ENCODE peak calls at places on chromosome 4, in ten cellular contexts. One of them, this sample, is unnamed.

GRCh38 chr4:147842573-147842972 is 110.7 kb downstream of the ARHGAP10 start:
- DNase-seq in lower lobe of right lung: no peak
- DNase-seq in adrenal gland: no peak
- DNase-seq in K562: peak; percentile 17
- DNase-seq in OCI-LY7: no peak
- DNase-seq in astrocyte: peak; percentile 89
- DNase-seq in mucosa of descending colon: no peak
- DNase-seq in SK-N-SH: no peak
- DNase-seq in heart right ventricle: peak; percentile 74
- DNase-seq in transverse colon: no peak
- DNase-seq in this sample: peak; percentile 72

GRCh38 chr4:2930135-2930805 is 32.9 kb downstream of the NOP14 start:
- DNase-seq in lower lobe of right lung: peak; percentile 36
- DNase-seq in adrenal gland: peak; percentile 5
- DNase-seq in K562: no peak
- DNase-seq in OCI-LY7: no peak
- DNase-seq in astrocyte: no peak
- DNase-seq in mucosa of descending colon: peak; percentile 48
- DNase-seq in SK-N-SH: no peak
- DNase-seq in heart right ventricle: no peak
- DNase-seq in transverse colon: no peak
- DNase-seq in this sample: peak; percentile 15

GRCh38 chr4:152462715-152463114 is 73.2 kb downstream of the FBXW7 start:
- DNase-seq in lower lobe of right lung: no peak
- DNase-seq in adrenal gland: no peak
- DNase-seq in K562: no peak
- DNase-seq in OCI-LY7: no peak
- DNase-seq in astrocyte: peak; percentile 49
- DNase-seq in mucosa of descending colon: no peak
- DNase-seq in SK-N-SH: no peak
- DNase-seq in heart right ventricle: no peak
- DNase-seq in transverse colon: no peak
- DNase-seq in this sample: no peak

GRCh38 chr4:101970555-101970954 is 180.0 kb downstream of the BANK1 start:
- DNase-seq in lower lobe of right lung: no peak
- DNase-seq in adrenal gland: no peak
- DNase-seq in K562: no peak
- DNase-seq in OCI-LY7: no peak
- DNase-seq in astrocyte: no peak
- DNase-seq in mucosa of descending colon: no peak
- DNase-seq in SK-N-SH: no peak
- DNase-seq in heart right ventricle: no peak
- DNase-seq in transverse colon: no peak
- DNase-seq in this sample: no peak

GRCh38 chr4:61555789-61556188 is 355.7 kb downstream of the ADGRL3 start:
- DNase-seq in lower lobe of right lung: no peak
- DNase-seq in adrenal gland: peak; percentile 73
- DNase-seq in K562: no peak
- DNase-seq in OCI-LY7: no peak
- DNase-seq in astrocyte: peak; percentile 84
- DNase-seq in mucosa of descending colon: no peak
- DNase-seq in SK-N-SH: no peak
- DNase-seq in heart right ventricle: peak; percentile 7
- DNase-seq in transverse colon: peak; percentile 22
- DNase-seq in this sample: no peak

GRCh38 chr4:99087887-99088484 is 602 bp downstream of the ADH5 start:
- DNase-seq in lower lobe of right lung: peak; percentile 77
- DNase-seq in adrenal gland: peak; percentile 79
- DNase-seq in K562: peak; percentile 34
- DNase-seq in OCI-LY7: peak; percentile 52
- DNase-seq in astrocyte: peak; percentile 63
- DNase-seq in mucosa of descending colon: peak; percentile 63
- DNase-seq in SK-N-SH: peak; percentile 39
- DNase-seq in heart right ventricle: peak; percentile 49
- DNase-seq in transverse colon: peak; percentile 69
- DNase-seq in this sample: peak; percentile 60

GRCh38 chr4:77800077-77800476 is 19.1 kb downstream of the CNOT6L start:
- DNase-seq in lower lobe of right lung: no peak
- DNase-seq in adrenal gland: no peak
- DNase-seq in K562: no peak
- DNase-seq in OCI-LY7: no peak
- DNase-seq in astrocyte: no peak
- DNase-seq in mucosa of descending colon: no peak
- DNase-seq in SK-N-SH: no peak
- DNase-seq in heart right ventricle: no peak
- DNase-seq in transverse colon: no peak
- DNase-seq in this sample: no peak

GRCh38 chr4:52951016-52951415 is 88.9 kb downstream of the RASL11B start:
- DNase-seq in lower lobe of right lung: no peak
- DNase-seq in adrenal gland: no peak
- DNase-seq in K562: no peak
- DNase-seq in OCI-LY7: no peak
- DNase-seq in astrocyte: no peak
- DNase-seq in mucosa of descending colon: no peak
- DNase-seq in SK-N-SH: no peak
- DNase-seq in heart right ventricle: no peak
- DNase-seq in transverse colon: no peak
- DNase-seq in this sample: no peak

GRCh38 chr4:108547682-108548081 is 72.7 kb upstream of the RPL34 start:
- DNase-seq in lower lobe of right lung: no peak
- DNase-seq in adrenal gland: no peak
- DNase-seq in K562: no peak
- DNase-seq in OCI-LY7: no peak
- DNase-seq in astrocyte: no peak
- DNase-seq in mucosa of descending colon: no peak
- DNase-seq in SK-N-SH: no peak
- DNase-seq in heart right ventricle: no peak
- DNase-seq in transverse colon: no peak
- DNase-seq in this sample: no peak
- TF ChIP-seq CTCF in lower lobe of right lung: no peak
- TF ChIP-seq CTCF in adrenal gland: no peak
- TF ChIP-seq CTCF in K562: no peak
- TF ChIP-seq CTCF in OCI-LY7: no peak
- TF ChIP-seq CTCF in astrocyte: no peak
- TF ChIP-seq CTCF in mucosa of descending colon: no peak
- TF ChIP-seq CTCF in SK-N-SH: no peak
- TF ChIP-seq CTCF in heart right ventricle: no peak
- TF ChIP-seq CTCF in transverse colon: no peak
- TF ChIP-seq CTCF in this sample: no peak

GRCh38 chr4:1210971-1211370 is 38.0 kb downstream of the CTBP1 start:
- DNase-seq in lower lobe of right lung: peak; percentile 47
- DNase-seq in adrenal gland: no peak
- DNase-seq in K562: no peak
- DNase-seq in OCI-LY7: no peak
- DNase-seq in astrocyte: no peak
- DNase-seq in mucosa of descending colon: peak; percentile 53
- DNase-seq in SK-N-SH: no peak
- DNase-seq in heart right ventricle: no peak
- DNase-seq in transverse colon: peak; percentile 10
- DNase-seq in this sample: peak; percentile 14
- H3K4me1 ChIP-seq in lower lobe of right lung: peaks cover 65% of the 10 kb centered on the region
- H3K4me1 ChIP-seq in adrenal gland: peaks cover 45% of the 10 kb centered on the region
- H3K4me1 ChIP-seq in K562: no peaks in the 10 kb centered on the region
- H3K4me1 ChIP-seq in OCI-LY7: peaks cover 21% of the 10 kb centered on the region
- H3K4me1 ChIP-seq in astrocyte: peaks cover 17% of the 10 kb centered on the region
- H3K4me1 ChIP-seq in mucosa of descending colon: peaks cover 34% of the 10 kb centered on the region
- H3K4me1 ChIP-seq in SK-N-SH: no peaks in the 10 kb centered on the region
- H3K4me1 ChIP-seq in heart right ventricle: peaks cover 26% of the 10 kb centered on the region
- H3K4me1 ChIP-seq in transverse colon: peaks cover 44% of the 10 kb centered on the region
- H3K4me1 ChIP-seq in this sample: peaks cover 64% of the 10 kb centered on the region

GRCh38 chr4:76095568-76095967 is 21.1 kb downstream of the ART3 start:
- DNase-seq in lower lobe of right lung: no peak
- DNase-seq in adrenal gland: no peak
- DNase-seq in K562: no peak
- DNase-seq in OCI-LY7: no peak
- DNase-seq in astrocyte: no peak
- DNase-seq in mucosa of descending colon: no peak
- DNase-seq in SK-N-SH: no peak
- DNase-seq in heart right ventricle: no peak
- DNase-seq in transverse colon: no peak
- DNase-seq in this sample: no peak
- TF ChIP-seq CTCF in lower lobe of right lung: no peak
- TF ChIP-seq CTCF in adrenal gland: no peak
- TF ChIP-seq CTCF in K562: no peak
- TF ChIP-seq CTCF in OCI-LY7: no peak
- TF ChIP-seq CTCF in astrocyte: no peak
- TF ChIP-seq CTCF in mucosa of descending colon: no peak
- TF ChIP-seq CTCF in SK-N-SH: no peak
- TF ChIP-seq CTCF in heart right ventricle: no peak
- TF ChIP-seq CTCF in transverse colon: no peak
- TF ChIP-seq CTCF in this sample: no peak

GRCh38 chr4:19152264-19152663 is 1099.4 kb upstream of the SLIT2 start:
- DNase-seq in lower lobe of right lung: no peak
- DNase-seq in adrenal gland: no peak
- DNase-seq in K562: no peak
- DNase-seq in OCI-LY7: no peak
- DNase-seq in astrocyte: no peak
- DNase-seq in mucosa of descending colon: no peak
- DNase-seq in SK-N-SH: no peak
- DNase-seq in heart right ventricle: no peak
- DNase-seq in transverse colon: no peak
- DNase-seq in this sample: no peak
- H3K4me1 ChIP-seq in lower lobe of right lung: no peaks in the 10 kb centered on the region
- H3K4me1 ChIP-seq in adrenal gland: no peaks in the 10 kb centered on the region
- H3K4me1 ChIP-seq in K562: no peaks in the 10 kb centered on the region
- H3K4me1 ChIP-seq in OCI-LY7: peaks cover 12% of the 10 kb centered on the region
- H3K4me1 ChIP-seq in astrocyte: no peaks in the 10 kb centered on the region
- H3K4me1 ChIP-seq in mucosa of descending colon: no peaks in the 10 kb centered on the region
- H3K4me1 ChIP-seq in SK-N-SH: no peaks in the 10 kb centered on the region
- H3K4me1 ChIP-seq in heart right ventricle: no peaks in the 10 kb centered on the region
- H3K4me1 ChIP-seq in transverse colon: no peaks in the 10 kb centered on the region
- H3K4me1 ChIP-seq in this sample: no peaks in the 10 kb centered on the region

GRCh38 chr4:18042012-18042411 is 20.5 kb upstream of the LCORL start:
- DNase-seq in lower lobe of right lung: no peak
- DNase-seq in adrenal gland: no peak
- DNase-seq in K562: no peak
- DNase-seq in OCI-LY7: no peak
- DNase-seq in astrocyte: no peak
- DNase-seq in mucosa of descending colon: no peak
- DNase-seq in SK-N-SH: no peak
- DNase-seq in heart right ventricle: no peak
- DNase-seq in transverse colon: no peak
- DNase-seq in this sample: no peak

GRCh38 chr4:18039113-18039512 is 17.6 kb upstream of the LCORL start:
- DNase-seq in lower lobe of right lung: no peak
- DNase-seq in adrenal gland: no peak
- DNase-seq in K562: no peak
- DNase-seq in OCI-LY7: no peak
- DNase-seq in astrocyte: no peak
- DNase-seq in mucosa of descending colon: no peak
- DNase-seq in SK-N-SH: no peak
- DNase-seq in heart right ventricle: no peak
- DNase-seq in transverse colon: no peak
- DNase-seq in this sample: no peak

GRCh38 chr4:18041114-18041513 is 19.6 kb upstream of the LCORL start:
- DNase-seq in lower lobe of right lung: no peak
- DNase-seq in adrenal gland: no peak
- DNase-seq in K562: no peak
- DNase-seq in OCI-LY7: no peak
- DNase-seq in astrocyte: no peak
- DNase-seq in mucosa of descending colon: no peak
- DNase-seq in SK-N-SH: no peak
- DNase-seq in heart right ventricle: no peak
- DNase-seq in transverse colon: no peak
- DNase-seq in this sample: no peak

DNA sequence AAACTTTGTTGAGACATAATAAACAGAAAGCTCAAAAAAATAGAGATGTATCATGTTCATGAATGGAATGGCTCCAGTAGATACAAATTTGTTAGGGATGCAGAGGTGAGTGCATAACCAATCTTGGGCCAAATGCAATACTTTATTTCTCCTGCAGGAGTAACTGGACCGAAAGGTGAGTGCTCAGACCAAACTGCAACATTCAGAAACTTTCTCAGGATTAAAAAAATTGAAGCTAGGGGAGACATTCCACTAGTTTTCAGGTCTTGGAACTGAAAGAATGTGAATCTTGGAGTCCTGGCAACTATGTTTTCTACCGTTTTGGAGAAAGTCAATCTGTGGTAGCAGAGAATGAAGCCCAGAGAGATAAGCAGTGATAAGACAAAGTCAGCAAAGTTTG is 21.2 kb upstream of the LCORL start:
- DNase-seq in lower lobe of right lung: no peak
- DNase-seq in adrenal gland: no peak
- DNase-seq in K562: no peak
- DNase-seq in OCI-LY7: no peak
- DNase-seq in astrocyte: no peak
- DNase-seq in mucosa of descending colon: no peak
- DNase-seq in SK-N-SH: no peak
- DNase-seq in heart right ventricle: no peak
- DNase-seq in transverse colon: no peak
- DNase-seq in this sample: no peak
- TF ChIP-seq CTCF in lower lobe of right lung: no peak
- TF ChIP-seq CTCF in adrenal gland: no peak
- TF ChIP-seq CTCF in K562: no peak
- TF ChIP-seq CTCF in OCI-LY7: peak; percentile 47
- TF ChIP-seq CTCF in astrocyte: no peak
- TF ChIP-seq CTCF in mucosa of descending colon: no peak
- TF ChIP-seq CTCF in SK-N-SH: peak; percentile 31
- TF ChIP-seq CTCF in heart right ventricle: no peak
- TF ChIP-seq CTCF in transverse colon: no peak
- TF ChIP-seq CTCF in this sample: no peak

GRCh38 chr4:153537493-153537960 is 71.4 kb downstream of the TMEM131L start:
- DNase-seq in lower lobe of right lung: no peak
- DNase-seq in adrenal gland: no peak
- DNase-seq in K562: no peak
- DNase-seq in OCI-LY7: no peak
- DNase-seq in astrocyte: no peak
- DNase-seq in mucosa of descending colon: no peak
- DNase-seq in SK-N-SH: no peak
- DNase-seq in heart right ventricle: no peak
- DNase-seq in transverse colon: no peak
- DNase-seq in this sample: no peak
- H3K4me1 ChIP-seq in lower lobe of right lung: peaks cover 26% of the 10 kb centered on the region
- H3K4me1 ChIP-seq in adrenal gland: peaks cover 8% of the 10 kb centered on the region
- H3K4me1 ChIP-seq in K562: peaks cover 6% of the 10 kb centered on the region
- H3K4me1 ChIP-seq in OCI-LY7: peaks cover 28% of the 10 kb centered on the region
- H3K4me1 ChIP-seq in astrocyte: peaks cover 17% of the 10 kb centered on the region
- H3K4me1 ChIP-seq in mucosa of descending colon: peaks cover 9% of the 10 kb centered on the region
- H3K4me1 ChIP-seq in SK-N-SH: peaks cover 11% of the 10 kb centered on the region
- H3K4me1 ChIP-seq in heart right ventricle: peaks cover 2% of the 10 kb centered on the region
- H3K4me1 ChIP-seq in transverse colon: peaks cover 10% of the 10 kb centered on the region
- H3K4me1 ChIP-seq in this sample: peaks cover 73% of the 10 kb centered on the region